ENCODE peak calls at places on chromosomes 5 and 9, in four cellular contexts. P is OCI-LY7, W is kidney epithelial cell, Q is WERI-Rb-1. X is an unnamed sample.

GRCh38 chr9:10000669-10001068 is 612.1 kb downstream of the PTPRD start:
- DNase-seq in P (no peak), W (no peak), Q (no peak), X (no peak)

GRCh38 chr9:114371986-114372917 is 15.5 kb downstream of the AKNA start:
- DNase-seq in P (peak; percentile 81), W (peak; percentile 74), Q (no peak), X (no peak)

GRCh38 chr5:177116631-177117373 is 16.8 kb upstream of the NSD1 start:
- DNase-seq in P (peak; percentile 93), W (no peak), Q (no peak), X (peak; percentile 76)

GRCh38 chr9:37060821-37061220 is 26.8 kb upstream of the PAX5 start:
- DNase-seq in P (no peak), W (no peak), Q (no peak), X (no peak)

GRCh38 chr5:78597068-78597857 is 51.3 kb downstream of the LHFPL2 start:
- DNase-seq in P (no peak), W (no peak), Q (no peak), X (no peak)

GRCh38 chr9:88258587-88258986 is 120.3 kb upstream of the SPATA31C2 start:
- DNase-seq in P (no peak), W (no peak), Q (no peak), X (no peak)

GRCh38 chr5:135013947-135014570 is 20.0 kb downstream of the PITX1 start:
- DNase-seq in P (no peak), W (no peak), Q (no peak), X (no peak)

GRCh38 chr9:88477300-88477751 is 57.7 kb upstream of the NXNL2 start:
- DNase-seq in P (no peak), W (peak; percentile 96), Q (no peak), X (no peak)

GRCh38 chr5:71907001-71907564 is 188.0 kb downstream of the CARTPT start:
- DNase-seq in P (no peak), W (no peak), Q (peak; percentile 38), X (no peak)

GRCh38 chr9:2701070-2701469 is 16.2 kb upstream of the KCNV2 start:
- DNase-seq in P (no peak), W (no peak), Q (no peak), X (no peak)

GRCh38 chr9:129412814-129413536 is 207.9 kb downstream of the C9orf50 start:
- DNase-seq in P (no peak), W (no peak), Q (peak; percentile 51), X (no peak)

GRCh38 chr9:87382902-87383301 is 114.8 kb upstream of the DAPK1 start:
- DNase-seq in P (no peak), W (no peak), Q (no peak), X (no peak)

GRCh38 chr5:77882670-77883257 is 106.6 kb upstream of the TBCA start:
- DNase-seq in P (no peak), W (no peak), Q (no peak), X (no peak)

GRCh38 chr5:150230842-150231241 is 41.0 kb downstream of the SLC6A7 start:
- DNase-seq in P (no peak), W (no peak), Q (no peak), X (no peak)

GRCh38 chr5:19555876-19556275 is 432.1 kb downstream of the CDH18 start:
- DNase-seq in P (no peak), W (no peak), Q (no peak), X (no peak)

DNA sequence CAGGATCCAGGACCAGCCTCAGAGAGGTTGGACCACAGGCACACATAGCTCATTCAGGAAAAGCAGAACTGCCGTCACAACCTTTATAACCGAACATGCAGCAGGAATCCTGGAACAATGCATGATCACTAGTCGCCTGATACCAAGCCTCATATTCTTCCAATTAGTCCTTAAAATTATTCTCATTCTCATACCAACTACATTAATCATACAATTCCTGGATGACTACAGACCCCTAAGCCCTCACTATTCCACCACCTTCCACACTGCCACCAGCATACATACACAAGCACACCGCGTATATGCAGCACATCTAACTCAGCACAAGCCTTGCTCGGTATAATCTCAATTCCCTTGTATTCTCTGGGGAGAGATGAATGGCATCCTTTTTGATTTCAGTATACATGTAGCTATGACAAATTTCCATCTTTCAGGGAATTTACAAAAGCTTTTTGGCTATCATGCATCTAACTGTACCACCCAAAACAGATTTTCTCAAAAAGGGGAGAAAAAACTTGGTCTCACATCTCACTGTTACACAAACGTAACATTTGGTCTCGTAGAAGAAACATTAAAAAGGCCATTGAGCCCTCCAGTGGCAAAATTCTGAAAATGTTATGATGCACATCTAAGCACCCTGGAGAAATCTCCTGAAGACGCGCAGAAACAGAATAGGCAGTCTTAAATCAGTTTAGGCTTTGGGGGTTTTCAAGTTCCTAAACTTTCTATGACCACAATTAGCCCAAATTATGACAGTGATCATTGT is 46.2 kb downstream of the MCTP1 start:
- DNase-seq in P (no peak), W (no peak), Q (no peak), X (no peak)
- TF ChIP-seq CTCF in P (peak; percentile 38), W (no peak), Q (no peak), X (no peak)

GRCh38 chr5:165035520-165035919 is 1530.1 kb downstream of the MAT2B start:
- DNase-seq in P (no peak), W (no peak), Q (no peak), X (no peak)

GRCh38 chr5:165029471-165029870 is 1524.1 kb downstream of the MAT2B start:
- DNase-seq in P (peak; percentile 1), W (no peak), Q (peak; percentile 71), X (no peak)

GRCh38 chr5:165026971-165027370 is 1521.6 kb downstream of the MAT2B start:
- DNase-seq in P (no peak), W (no peak), Q (no peak), X (no peak)

GRCh38 chr5:165031361-165031760 is 1525.9 kb downstream of the MAT2B start:
- DNase-seq in P (no peak), W (no peak), Q (no peak), X (no peak)
- TF ChIP-seq CTCF in P (no peak), W (no peak), Q (no peak), X (no peak)

GRCh38 chr5:10457682-10458574 is 16.2 kb downstream of the ROPN1L start:
- DNase-seq in P (no peak), W (no peak), Q (peak; percentile 83), X (no peak)
- TF ChIP-seq CTCF in P (no peak), W (no peak), Q (peak; percentile 69), X (no peak)

GRCh38 chr5:155260798-155261197 is 247.2 kb downstream of the KIF4B start:
- DNase-seq in P (peak; percentile 35), W (no peak), Q (peak; percentile 57), X (no peak)
- TF ChIP-seq CTCF in P (peak; percentile 56), W (peak; percentile 39), Q (peak; percentile 66), X (no peak)

GRCh38 chr5:80653497-80653896 is 955 bp upstream of the MSH3 start:
- DNase-seq in P (peak; percentile 14), W (no peak), Q (no peak), X (no peak)

GRCh38 chr5:80654054-80654390 is 430 bp upstream of the MSH3 start:
- DNase-seq in P (peak; percentile 64), W (no peak), Q (no peak), X (no peak)

GRCh38 chr5:80656425-80656824 is 1.6 kb upstream of the DHFR start:
- DNase-seq in P (peak; percentile 36), W (no peak), Q (no peak), X (no peak)

GRCh38 chr5:80655231-80655784 is 525 bp upstream of the DHFR start:
- DNase-seq in P (peak; percentile 45), W (no peak), Q (no peak), X (no peak)

GRCh38 chr5:80654391-80655230 is at the start of the genes DHFR and MSH3:
- DNase-seq in P (peak; percentile 97), W (peak; percentile 68), Q (peak; percentile 90), X (peak; percentile 87)
- TF ChIP-seq CTCF in P (peak; percentile 52), W (no peak), Q (peak; percentile 18), X (peak; percentile 1)

GRCh38 chr5:435156-435790 is 7.7 kb upstream of the EXOC3 start:
- DNase-seq in P (no peak), W (no peak), Q (peak; percentile 6), X (no peak)

GRCh38 chr5:437281-437771 is 5.7 kb upstream of the EXOC3 start:
- DNase-seq in P (no peak), W (no peak), Q (no peak), X (no peak)

GRCh38 chr5:436641-436975 is 6.4 kb upstream of the EXOC3 start:
- DNase-seq in P (no peak), W (no peak), Q (no peak), X (no peak)

GRCh38 chr5:434443-435146 is 8.4 kb upstream of the EXOC3 start:
- DNase-seq in P (no peak), W (no peak), Q (no peak), X (no peak)

GRCh38 chr5:435961-436640 is 6.9 kb upstream of the EXOC3 start:
- DNase-seq in P (no peak), W (no peak), Q (peak; percentile 59), X (no peak)
- TF ChIP-seq CTCF in P (peak; percentile 55), W (peak; percentile 47), Q (peak; percentile 78), X (no peak)

DNA sequence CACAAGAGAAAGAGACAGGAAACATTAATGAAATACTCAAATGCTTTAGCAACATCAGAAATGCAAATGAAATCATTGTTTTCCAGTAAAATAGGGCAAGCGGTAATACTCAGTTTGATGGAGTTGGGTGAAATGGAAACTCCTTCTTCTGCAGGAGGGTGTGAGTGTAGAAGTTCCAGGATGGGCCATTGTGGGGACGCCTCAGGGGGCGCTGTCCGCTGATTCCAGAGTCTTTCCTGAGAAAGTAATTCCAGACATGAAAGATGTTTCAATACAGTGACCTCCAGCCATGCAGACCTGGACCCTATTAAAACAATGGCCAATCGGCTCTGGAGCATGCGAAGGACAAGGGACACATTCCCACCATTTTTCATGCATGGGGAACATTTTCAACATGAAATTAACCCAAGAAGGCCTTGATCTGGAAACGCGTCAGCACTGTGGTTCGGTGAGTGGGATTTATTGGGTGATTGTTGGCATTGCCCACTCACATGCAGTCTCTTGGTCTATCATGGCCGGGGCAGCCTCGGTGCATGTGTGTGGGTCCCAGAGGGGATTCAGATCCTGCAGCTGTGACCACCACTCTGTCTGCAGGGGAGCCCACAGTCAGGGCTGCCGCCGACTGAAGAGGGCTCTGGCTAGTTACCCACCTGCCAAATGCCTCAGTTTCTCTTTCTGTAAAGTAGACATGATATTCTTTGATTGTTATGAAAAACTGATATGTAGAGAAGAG is 132.6 kb upstream of the IRX4 start:
- DNase-seq in P (no peak), W (no peak), Q (no peak), X (no peak)
- TF ChIP-seq CTCF in P (peak; percentile 15), W (no peak), Q (peak; percentile 49), X (no peak)

DNA sequence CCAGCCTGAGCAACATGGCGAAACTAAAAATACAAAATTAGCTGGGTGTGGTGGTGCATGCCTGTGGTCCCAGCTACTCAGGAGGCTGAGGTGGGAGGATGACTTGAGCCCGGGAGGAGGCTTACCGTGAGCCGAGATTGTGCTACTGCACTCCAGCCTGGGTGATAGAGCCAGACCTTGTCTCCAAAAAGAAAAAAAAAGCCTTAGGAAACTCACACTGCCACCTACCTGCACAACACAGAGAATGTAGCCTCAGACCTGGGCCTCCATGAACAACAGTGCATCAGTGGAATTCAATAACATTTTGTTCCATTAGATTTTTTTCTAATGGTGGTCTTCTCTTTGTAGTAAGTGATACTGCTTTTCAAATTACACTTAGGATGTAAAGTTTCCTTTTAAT is 63.8 kb upstream of the RARS1 start:
- DNase-seq in P (no peak), W (no peak), Q (no peak), X (no peak)
- TF ChIP-seq CTCF in P (peak; percentile 28), W (peak; percentile 28), Q (peak; percentile 14), X (no peak)

X was measured in natural killer cell.